ENCODE peak calls at places on chromosomes 4 and X, in seven cellular contexts. H is mammary epithelial cell, V is left ventricle myocardium inferior, K is adrenal gland, W is GM23248, R is iPS DF 6.9, B is ovary. C is an unnamed sample.

GRCh38 chr4:89929425-89930272 is 35.0 kb downstream of the MMRN1 start:
- DNase-seq in H (no peak), V (no peak), K (no peak), W (no peak), R (no peak), B (no peak), C (no peak)

GRCh38 chr4:123579961-123580360 is 183.4 kb downstream of the SPRY1 start:
- DNase-seq in H (no peak), V (no peak), K (no peak), W (no peak), R (no peak), B (no peak), C (no peak)

GRCh38 chrX:15177316-15177715 is 92.6 kb downstream of the ASB9 start:
- DNase-seq in H (no peak), V (no peak), K (no peak), W (no peak), R (no peak), B (no peak), C (no peak)

GRCh38 chr4:106444557-106444956 is 76.0 kb upstream of the GIMD1 start:
- DNase-seq in H (peak), V (no peak), K (no peak), W (peak), R (no peak), B (no peak), C (no peak)

GRCh38 chr4:150135134-150135773 is 57.0 kb downstream of the DCLK2 start:
- DNase-seq in H (no peak), V (no peak), K (no peak), W (peak), R (no peak), B (no peak), C (no peak)

GRCh38 chrX:531611-531936 is 99.0 kb upstream of the SHOX start:
- DNase-seq in H (no peak), V (no peak), K (no peak), W (no peak), R (no peak), B (no peak), C (no peak)

GRCh38 chr4:154030152-154030551 is 241.3 kb upstream of the SFRP2 start:
- DNase-seq in H (no peak), V (no peak), K (no peak), W (no peak), R (no peak), B (no peak), C (no peak)

GRCh38 chr4:113411496-113411938 is 350.0 kb downstream of the CAMK2D start:
- DNase-seq in H (peak), V (no peak), K (peak), W (peak), R (no peak), B (no peak), C (peak)

GRCh38 chr4:159018062-159018629 is 84.7 kb upstream of the RAPGEF2 start:
- DNase-seq in H (no peak), V (no peak), K (no peak), W (no peak), R (no peak), B (no peak), C (no peak)

GRCh38 chr4:145840162-145840768 is 98.4 kb downstream of the ZNF827 start:
- DNase-seq in H (peak), V (no peak), K (peak), W (peak), R (no peak), B (no peak), C (no peak)

GRCh38 chrX:27381419-27381818 is 81.7 kb downstream of the PPP4R3C start:
- DNase-seq in H (no peak), V (no peak), K (no peak), W (no peak), R (no peak), B (no peak), C (no peak)

GRCh38 chr4:102723511-102723910 is 37.3 kb downstream of the MANBA start:
- DNase-seq in H (no peak), V (no peak), K (no peak), W (peak), R (no peak), B (no peak), C (no peak)

GRCh38 chr4:120544838-120545237 is 377.7 kb downstream of the PRDM5 start:
- DNase-seq in H (no peak), V (no peak), K (no peak), W (no peak), R (no peak), B (no peak), C (no peak)

GRCh38 chrX:115539841-115540240 is 21.1 kb upstream of the PLS3 start:
- DNase-seq in H (no peak), V (no peak), K (no peak), W (no peak), R (no peak), B (no peak), C (no peak)

GRCh38 chr4:40850496-40850895 is 100.7 kb downstream of the NSUN7 start:
- DNase-seq in H (no peak), V (no peak), K (no peak), W (no peak), R (no peak), B (no peak), C (no peak)

GRCh38 chr4:40846556-40846955 is 96.8 kb downstream of the NSUN7 start:
- DNase-seq in H (no peak), V (no peak), K (no peak), W (no peak), R (no peak), B (no peak), C (no peak)

GRCh38 chr4:40845136-40845910 is 95.6 kb downstream of the NSUN7 start:
- DNase-seq in H (no peak), V (no peak), K (no peak), W (no peak), R (no peak), B (no peak), C (no peak)

GRCh38 chr4:40848251-40848650 is 98.5 kb downstream of the NSUN7 start:
- DNase-seq in H (no peak), V (no peak), K (no peak), W (no peak), R (no peak), B (no peak), C (no peak)

GRCh38 chr4:40848981-40849380 is 99.2 kb downstream of the NSUN7 start:
- DNase-seq in H (no peak), V (no peak), K (no peak), W (peak), R (no peak), B (no peak), C (no peak)
- H3K27ac ChIP-seq in H (no peak), V (no peak), K (no peak), W (no peak), R (no peak), B (no peak), C (no peak)

GRCh38 chrX:40145670-40146470 is 48.1 kb upstream of the BCOR start:
- DNase-seq in H (no peak), V (no peak), K (no peak), W (peak), R (no peak), B (no peak), C (no peak)
- H3K27ac ChIP-seq in H (no peak), V (peak), K (no peak), W (no peak), R (no peak), B (no peak), C (peak)

DNA sequence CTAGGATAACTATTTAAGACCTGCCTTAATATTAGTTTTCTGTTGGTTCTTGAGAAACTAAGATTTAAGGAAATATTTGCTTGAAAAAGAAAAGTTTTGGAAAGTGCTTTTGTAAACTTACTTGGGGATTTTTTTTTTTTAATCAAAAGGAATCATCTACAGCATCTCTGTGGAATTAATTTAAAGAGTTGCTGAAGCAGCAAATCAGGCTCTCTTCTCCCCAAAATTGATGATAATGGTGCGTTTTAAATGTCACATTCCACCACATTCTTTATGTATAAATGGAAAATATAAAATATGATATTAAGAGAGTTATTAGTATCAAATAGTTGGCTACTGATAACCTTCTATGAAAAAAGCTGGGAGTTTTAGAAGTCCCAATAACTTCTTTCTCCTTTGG is 4.2 kb downstream of the KLF3 start:
- DNase-seq in H (no peak), V (no peak), K (no peak), W (no peak), R (no peak), B (no peak), C (no peak)
- H3K27ac ChIP-seq in H (peak), V (peak), K (peak), W (peak), R (no peak), B (no peak), C (peak)

GRCh38 chr4:122489061-122489460 is 32.5 kb upstream of the IL2 start:
- DNase-seq in H (no peak), V (no peak), K (no peak), W (no peak), R (no peak), B (no peak), C (no peak)
- H3K27ac ChIP-seq in H (no peak), V (no peak), K (no peak), W (no peak), R (no peak), B (no peak), C (no peak)

DNA sequence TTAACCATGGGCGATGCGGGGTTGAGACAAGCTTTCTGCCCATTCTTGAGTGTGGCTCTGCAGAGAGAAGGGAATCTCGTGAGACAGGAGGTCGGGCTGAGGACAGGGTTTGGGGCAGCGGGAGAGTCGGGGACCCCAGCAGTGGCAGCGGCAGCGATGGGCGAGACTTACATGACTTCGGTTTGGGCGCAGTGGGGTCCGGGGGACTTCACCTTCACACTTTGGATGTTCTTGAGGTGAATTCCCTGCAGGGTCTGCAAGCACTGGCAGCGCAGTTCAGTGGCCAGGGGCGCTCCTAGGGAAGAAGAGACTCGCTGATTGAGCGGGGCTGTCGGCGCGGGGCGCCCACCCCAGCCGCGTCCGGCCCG is 383 bp downstream of the CXCL2 start:
- DNase-seq in H (no peak), V (peak), K (peak), W (peak), R (no peak), B (peak), C (no peak)
- H3K27ac ChIP-seq in H (peak), V (peak), K (no peak), W (peak), R (no peak), B (peak), C (peak)

DNA sequence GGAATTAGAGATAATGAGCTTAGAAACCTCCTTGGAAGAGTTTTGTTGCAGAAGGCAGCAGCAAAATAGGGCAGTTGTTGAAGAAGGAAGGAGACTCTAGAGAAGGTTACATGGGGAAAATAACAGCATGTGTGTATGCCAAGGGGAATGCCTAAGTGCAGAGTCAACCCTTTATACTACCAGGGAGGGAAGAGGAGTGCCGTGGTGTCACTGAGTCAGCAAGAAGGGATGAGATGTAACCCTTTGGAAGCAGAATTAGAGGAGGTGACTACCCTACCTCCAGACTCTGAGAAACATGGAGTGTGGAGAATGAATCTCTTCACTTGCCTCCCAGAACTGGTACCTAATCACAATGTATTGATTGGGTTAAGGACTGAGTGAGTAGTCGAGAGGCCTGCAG is 6.7 kb upstream of the GABRE start:
- DNase-seq in H (peak), V (no peak), K (no peak), W (peak), R (no peak), B (no peak), C (no peak)
- H3K27ac ChIP-seq in H (no peak), V (no peak), K (no peak), W (peak), R (no peak), B (no peak), C (no peak)

DNA sequence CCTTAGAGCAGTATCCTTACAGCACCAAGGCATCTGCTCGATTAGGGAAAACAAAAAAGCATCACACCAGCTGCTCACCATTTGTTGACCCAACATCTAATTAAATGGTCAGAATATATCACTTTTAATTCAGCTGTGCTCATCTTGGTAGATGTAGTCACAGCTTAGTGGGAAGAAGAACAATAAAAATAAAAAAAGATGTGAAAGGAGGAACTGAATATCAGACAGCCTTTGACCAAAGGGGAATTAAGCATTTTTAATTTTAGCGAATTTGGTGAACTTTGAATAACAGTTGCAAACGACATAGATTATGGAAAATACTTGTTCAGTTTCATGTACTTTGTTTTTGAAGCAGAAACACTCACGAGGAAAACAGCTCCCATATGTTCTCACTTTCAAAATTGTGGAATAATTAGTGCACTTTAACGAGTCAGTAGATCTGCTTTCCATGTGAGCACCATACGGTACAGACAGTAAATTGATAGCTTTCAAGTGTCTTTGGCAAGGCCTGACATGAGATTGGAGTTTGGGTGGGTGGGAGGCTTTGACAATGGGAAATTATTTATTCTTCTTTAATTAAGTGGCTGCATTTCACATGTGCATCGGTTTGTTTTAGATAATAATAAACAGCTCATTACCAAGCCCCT is 148.5 kb upstream of the CLNK start:
- DNase-seq in H (no peak), V (no peak), K (no peak), W (no peak), R (no peak), B (no peak), C (no peak)
- H3K27ac ChIP-seq in H (no peak), V (no peak), K (no peak), W (no peak), R (no peak), B (no peak), C (no peak)

DNA sequence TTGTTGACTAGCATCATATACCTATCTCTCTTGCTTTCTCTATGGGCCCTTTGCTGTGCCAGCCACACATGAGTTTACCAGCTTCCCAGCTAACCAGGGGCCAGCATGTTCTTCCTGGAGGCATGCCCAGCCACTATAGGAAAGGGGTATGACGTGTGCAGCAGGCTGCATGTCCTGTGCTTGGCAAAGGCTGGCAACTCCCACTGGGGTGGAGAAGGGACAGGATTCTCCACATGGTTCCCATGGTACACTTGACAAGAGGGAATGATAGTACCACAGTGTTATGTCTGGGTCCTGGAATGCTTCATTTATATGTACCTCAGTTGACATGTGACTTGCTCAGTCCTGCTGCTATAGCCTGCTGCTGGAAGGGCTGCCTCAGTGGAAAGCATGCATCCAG is 78.8 kb downstream of the TMEM164 start:
- DNase-seq in H (peak), V (peak), K (no peak), W (no peak), R (no peak), B (peak), C (peak)
- H3K27ac ChIP-seq in H (peak), V (peak), K (no peak), W (peak), R (no peak), B (no peak), C (peak)

GRCh38 chr4:142380052-142380598 is 466.0 kb downstream of the INPP4B start:
- DNase-seq in H (no peak), V (no peak), K (no peak), W (no peak), R (no peak), B (no peak), C (no peak)

GRCh38 chr4:142378179-142378578 is 467.9 kb downstream of the INPP4B start:
- DNase-seq in H (no peak), V (no peak), K (peak), W (no peak), R (no peak), B (no peak), C (peak)

GRCh38 chr4:142376204-142376603 is 469.9 kb downstream of the INPP4B start:
- DNase-seq in H (no peak), V (no peak), K (no peak), W (no peak), R (no peak), B (no peak), C (no peak)

GRCh38 chr4:142377345-142378091 is 468.6 kb downstream of the INPP4B start:
- DNase-seq in H (no peak), V (no peak), K (no peak), W (no peak), R (no peak), B (no peak), C (no peak)

DNA sequence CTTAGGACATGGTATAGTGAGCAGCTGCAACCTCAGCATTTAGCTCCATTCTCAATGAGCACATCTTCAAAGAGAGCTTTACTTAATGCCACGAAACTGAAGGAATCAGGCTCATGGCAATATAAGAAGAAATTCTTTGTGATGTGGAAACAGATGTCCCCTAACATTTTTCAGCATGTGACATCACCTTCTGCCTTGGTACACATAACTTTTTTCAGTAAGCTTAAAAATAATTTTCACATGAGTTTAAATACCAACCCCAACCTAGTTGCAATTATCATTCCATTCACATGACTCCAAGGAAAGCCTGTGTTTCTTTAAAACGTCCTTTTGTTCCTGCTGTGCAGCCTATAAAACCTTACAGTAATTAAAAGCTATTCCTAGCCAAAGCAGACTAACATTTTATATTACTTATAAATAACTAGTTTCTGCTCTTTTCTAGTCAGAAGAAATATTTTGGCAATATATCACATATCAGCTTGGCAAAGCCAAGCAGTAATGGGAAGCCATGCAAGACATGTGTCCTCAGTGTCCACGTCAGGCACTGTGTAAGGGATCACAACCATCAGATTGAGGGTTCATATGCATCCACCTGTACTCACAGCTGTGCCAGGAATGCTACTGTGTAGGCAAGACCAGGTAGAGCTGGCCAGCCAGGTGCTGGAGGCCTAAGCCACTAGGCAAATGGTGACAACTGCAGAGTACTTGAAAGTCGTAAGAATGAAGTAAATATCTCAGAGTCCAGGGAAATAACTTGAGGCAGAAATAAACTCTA is 466.6 kb downstream of the INPP4B start:
- DNase-seq in H (peak), V (no peak), K (no peak), W (peak), R (no peak), B (no peak), C (no peak)
- H3K27ac ChIP-seq in H (peak), V (peak), K (no peak), W (peak), R (no peak), B (no peak), C (peak)

C was measured in heart left ventricle.